ENCODE peak calls at places on chromosomes 12 and 14, in five cellular contexts. S is neural progenitor cell, K is PC-3, G is MM.1S, Z is SK-N-SH. B is an unnamed sample. For H3K79me2, the result is how much of the 10 kb centered on the place peaks cover.

GRCh38 chr12:12004524-12004923 is 66.2 kb upstream of the BCL2L14 start:
- DNase-seq in Z (peak), G (no peak), K (no peak), S (no peak), B (no peak)

GRCh38 chr12:42735869-42736361 is 146.4 kb upstream of the PRICKLE1 start:
- DNase-seq in G (no peak), Z (peak), S (peak), K (no peak), B (no peak)

GRCh38 chr12:88944403-88944802 is 364.1 kb upstream of the KITLG start:
- DNase-seq in S (no peak), K (peak), Z (no peak), G (peak), B (no peak)

GRCh38 chr14:57847096-57847495 is 18.8 kb downstream of the SLC35F4 start:
- DNase-seq in G (no peak), K (no peak), S (no peak), Z (no peak), B (no peak)

GRCh38 chr12:8038659-8039114 is 6.2 kb downstream of the FOXJ2 start:
- DNase-seq in S (peak), G (no peak), Z (peak), K (no peak), B (no peak)

GRCh38 chr12:59973515-59973914 is 377.7 kb downstream of the SLC16A7 start:
- DNase-seq in S (no peak), G (no peak), Z (no peak), K (peak), B (no peak)

GRCh38 chr12:843609-844008 is 91.2 kb downstream of the WNK1 start:
- DNase-seq in K (peak), G (no peak), Z (no peak), S (no peak), B (no peak)

GRCh38 chr14:49945448-49946319 is 52.8 kb downstream of the ARF6 start:
- DNase-seq in Z (no peak), K (no peak), G (no peak), S (no peak), B (no peak)

GRCh38 chr12:7075518-7075917 is 15.0 kb downstream of the C1S start:
- DNase-seq in G (no peak), Z (no peak), S (no peak), K (no peak), B (no peak)

GRCh38 chr12:107092669-107093546 is 441 bp downstream of the CRY1 start:
- DNase-seq in G (peak), Z (peak), S (peak), K (peak), B (no peak)
- H2AFZ ChIP-seq in G (peak), Z (peak), S (peak), K (peak), B (no peak)

GRCh38 chr14:25046301-25046943 is 3.5 kb downstream of the STXBP6 start:
- DNase-seq in K (no peak), G (no peak), Z (no peak), S (no peak), B (no peak)

GRCh38 chr14:25049127-25049558 is 804 bp downstream of the STXBP6 start:
- DNase-seq in K (no peak), Z (peak), G (no peak), S (no peak), B (no peak)

GRCh38 chr14:25050494-25051170 is 685 bp upstream of the STXBP6 start:
- DNase-seq in S (peak), K (peak), Z (no peak), G (no peak), B (no peak)

GRCh38 chr14:25049559-25050493 is at the start of gene STXBP6:
- DNase-seq in G (peak), K (no peak), Z (peak), S (peak), B (no peak)

GRCh38 chr14:25048170-25049126 is 1.5 kb downstream of the STXBP6 start:
- DNase-seq in G (no peak), K (peak), Z (no peak), S (no peak), B (no peak)
- TF ChIP-seq EZH2phosphoT487 in G (no peak), K (no peak), Z (no peak), S (no peak), B (no peak)

GRCh38 chr12:22759769-22760674 is 135.1 kb downstream of the ETNK1 start:
- DNase-seq in Z (no peak), K (no peak), G (no peak), S (no peak), B (no peak)
- H3K79me2 ChIP-seq in Z (under half), K (under half), G (under half), S (under half), B (under half)

GRCh38 chr14:101033006-101033405 is 129.5 kb upstream of the RTL1 start:
- DNase-seq in G (no peak), Z (no peak), K (no peak), S (no peak), B (no peak)
- H2AFZ ChIP-seq in G (no peak), Z (no peak), K (no peak), S (no peak), B (no peak)

B was measured in OCI-LY7.